ENCODE peak calls at places on chromosomes 16 and 17, in seven cellular contexts. F, W, I, H, G, E and L are unnamed samples.

GRCh38 chr17:82053556-82054263 is 2.0 kb downstream of the GPS1 start:
- DNase-seq in F (no peak), W (no peak), I (no peak), H (no peak), G (no peak), E (peak; percentile 26), L (no peak)

GRCh38 chr17:13609953-13610352 is 8.2 kb upstream of the HS3ST3A1 start:
- DNase-seq in F (no peak), W (no peak), I (no peak), H (no peak), G (no peak), E (no peak), L (no peak)

GRCh38 chr16:48062681-48063080 is 93.1 kb downstream of the ABCC12 start:
- DNase-seq in F (no peak), W (no peak), I (no peak), H (no peak), G (no peak), E (no peak), L (no peak)

GRCh38 chr17:3960764-3961163 is 3.5 kb downstream of the ATP2A3 start:
- DNase-seq in F (no peak), W (peak; percentile 59), I (no peak), H (no peak), G (no peak), E (peak; percentile 62), L (no peak)

GRCh38 chr17:15930426-15930825 is 14.5 kb upstream of the ADORA2B start:
- DNase-seq in F (no peak), W (no peak), I (no peak), H (no peak), G (no peak), E (no peak), L (no peak)

GRCh38 chr17:61574542-61575351 is 16.3 kb downstream of the NACA2 start:
- DNase-seq in F (no peak), W (peak; percentile 54), I (peak; percentile 53), H (no peak), G (no peak), E (peak; percentile 22), L (no peak)

GRCh38 chr16:54291981-54292487 is 5.4 kb upstream of the IRX3 start:
- DNase-seq in F (no peak), W (no peak), I (no peak), H (no peak), G (no peak), E (no peak), L (no peak)

GRCh38 chr17:64399071-64399766 is 8.6 kb upstream of the PECAM1 start:
- DNase-seq in F (no peak), W (no peak), I (no peak), H (no peak), G (no peak), E (no peak), L (no peak)

GRCh38 chr17:58200024-58200633 is 7.6 kb downstream of the EPX start:
- DNase-seq in F (no peak), W (peak; percentile 60), I (peak; percentile 93), H (peak; percentile 53), G (peak; percentile 35), E (peak; percentile 52), L (no peak)

GRCh38 chr17:27245230-27245696 is 48.7 kb upstream of the WSB1 start:
- DNase-seq in F (peak; percentile 67), W (peak; percentile 97), I (peak; percentile 93), H (peak; percentile 64), G (peak; percentile 36), E (peak; percentile 87), L (peak; percentile 93)

GRCh38 chr17:34452769-34453168 is 89.7 kb upstream of the CCL1 start:
- DNase-seq in F (no peak), W (no peak), I (no peak), H (no peak), G (no peak), E (no peak), L (no peak)

GRCh38 chr17:34456121-34456520 is 93.1 kb upstream of the CCL1 start:
- DNase-seq in F (no peak), W (no peak), I (no peak), H (no peak), G (no peak), E (no peak), L (no peak)

GRCh38 chr17:34447406-34447805 is 84.4 kb upstream of the CCL1 start:
- DNase-seq in F (no peak), W (no peak), I (no peak), H (no peak), G (no peak), E (no peak), L (no peak)

DNA sequence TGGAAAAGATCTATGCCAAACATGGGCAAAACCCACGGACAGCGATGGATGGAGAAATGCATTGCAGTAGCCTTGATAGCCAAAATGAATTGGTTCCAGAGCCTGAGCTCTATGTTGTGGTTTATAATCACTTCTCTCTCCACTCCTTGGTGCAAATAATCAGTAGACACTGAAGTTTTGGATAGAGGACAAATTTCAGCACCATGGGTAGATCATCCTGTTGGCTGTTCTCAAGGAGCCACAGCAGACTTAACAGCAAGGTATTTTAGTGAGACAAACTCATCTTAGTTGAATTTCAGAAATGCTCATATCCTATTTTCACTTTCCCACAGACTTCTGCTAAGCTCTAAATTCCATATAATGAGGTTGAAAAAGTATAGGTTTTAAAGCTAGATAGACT is 88.3 kb upstream of the CCL1 start:
- DNase-seq in F (no peak), W (peak; percentile 14), I (no peak), H (no peak), G (no peak), E (no peak), L (no peak)
- TF ChIP-seq CTCF in F (no peak), W (no peak), I (no peak), H (no peak), G (no peak), E (no peak), L (no peak)

GRCh38 chr16:30658731-30659506 is 688 bp downstream of the FBRS start:
- DNase-seq in F (peak; percentile 95), W (peak; percentile 99), I (no peak), H (no peak), G (peak; percentile 76), E (peak; percentile 86), L (peak; percentile 94)
- TF ChIP-seq CTCF in F (peak; percentile 17), W (peak; percentile 16), I (peak; percentile 22), H (no peak), G (no peak), E (no peak), L (no peak)

DNA sequence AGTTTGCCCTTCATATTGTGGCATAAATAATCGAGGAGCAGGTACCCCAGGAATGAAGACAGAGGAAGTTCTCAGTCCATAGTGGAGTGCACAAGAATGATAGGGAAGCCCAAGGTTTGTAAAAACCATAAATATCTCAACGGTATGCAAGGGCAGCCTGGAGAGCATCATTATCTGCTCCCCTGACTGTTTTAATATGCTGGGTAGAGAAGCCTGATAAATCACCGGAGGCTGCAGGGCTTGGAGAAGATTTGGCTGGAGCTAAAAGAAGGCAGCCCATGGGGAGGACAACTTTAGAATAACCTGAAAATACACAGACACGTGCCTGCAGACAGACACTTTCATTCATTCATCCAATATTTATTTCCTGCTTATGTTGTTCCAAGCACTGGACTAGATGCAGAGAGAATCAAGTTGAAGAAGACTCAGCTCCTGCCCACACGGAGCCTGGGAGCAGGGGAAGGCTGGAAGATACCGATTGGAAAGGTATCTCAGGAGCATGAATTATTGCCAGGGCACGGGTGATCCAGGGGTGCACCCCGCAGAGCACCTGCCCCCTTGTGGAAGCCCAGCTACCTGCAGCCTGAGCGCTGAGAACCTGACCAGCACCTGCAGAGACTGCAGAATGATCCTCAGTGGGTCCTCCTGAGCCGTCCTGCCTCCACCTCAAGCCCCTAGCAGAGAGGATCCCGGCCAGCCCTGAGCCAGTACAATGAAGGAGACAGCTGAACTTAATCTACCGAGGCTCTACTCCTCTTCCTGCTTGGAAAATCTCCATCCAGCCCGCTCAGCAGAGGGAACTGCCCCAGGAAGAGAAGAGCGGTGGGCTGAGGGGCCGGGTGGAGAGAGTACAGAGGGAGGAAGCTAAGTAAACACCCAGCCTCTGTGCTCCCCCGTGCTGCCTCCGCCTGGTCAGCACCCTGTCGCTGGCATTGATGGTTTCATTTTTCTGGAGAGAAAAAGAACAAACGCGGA is 204.9 kb upstream of the RPL38 start:
- DNase-seq in F (no peak), W (peak; percentile 11), I (peak; percentile 89), H (no peak), G (peak; percentile 30), E (peak; percentile 88), L (no peak)
- TF ChIP-seq CTCF in F (peak; percentile 50), W (peak; percentile 68), I (peak; percentile 93), H (peak; percentile 95), G (no peak), E (peak; percentile 90), L (peak; percentile 54)

GRCh38 chr17:18043491-18043890 is 4.3 kb downstream of the GID4 start:
- DNase-seq in F (no peak), W (peak; percentile 37), I (no peak), H (no peak), G (no peak), E (no peak), L (no peak)
- TF ChIP-seq CTCF in F (no peak), W (peak; percentile 25), I (no peak), H (peak; percentile 12), G (no peak), E (no peak), L (no peak)

GRCh38 chr16:75073551-75074414 is 42.8 kb downstream of the LDHD start:
- DNase-seq in F (no peak), W (peak; percentile 16), I (no peak), H (no peak), G (no peak), E (no peak), L (no peak)

GRCh38 chr16:75072239-75072947 is 44.2 kb downstream of the LDHD start:
- DNase-seq in F (no peak), W (no peak), I (no peak), H (no peak), G (no peak), E (no peak), L (no peak)

GRCh38 chr16:75075688-75076268 is 40.8 kb downstream of the LDHD start:
- DNase-seq in F (no peak), W (no peak), I (no peak), H (no peak), G (no peak), E (no peak), L (no peak)

GRCh38 chr16:75074415-75074793 is 42.2 kb downstream of the LDHD start:
- DNase-seq in F (no peak), W (no peak), I (no peak), H (no peak), G (no peak), E (no peak), L (no peak)

DNA sequence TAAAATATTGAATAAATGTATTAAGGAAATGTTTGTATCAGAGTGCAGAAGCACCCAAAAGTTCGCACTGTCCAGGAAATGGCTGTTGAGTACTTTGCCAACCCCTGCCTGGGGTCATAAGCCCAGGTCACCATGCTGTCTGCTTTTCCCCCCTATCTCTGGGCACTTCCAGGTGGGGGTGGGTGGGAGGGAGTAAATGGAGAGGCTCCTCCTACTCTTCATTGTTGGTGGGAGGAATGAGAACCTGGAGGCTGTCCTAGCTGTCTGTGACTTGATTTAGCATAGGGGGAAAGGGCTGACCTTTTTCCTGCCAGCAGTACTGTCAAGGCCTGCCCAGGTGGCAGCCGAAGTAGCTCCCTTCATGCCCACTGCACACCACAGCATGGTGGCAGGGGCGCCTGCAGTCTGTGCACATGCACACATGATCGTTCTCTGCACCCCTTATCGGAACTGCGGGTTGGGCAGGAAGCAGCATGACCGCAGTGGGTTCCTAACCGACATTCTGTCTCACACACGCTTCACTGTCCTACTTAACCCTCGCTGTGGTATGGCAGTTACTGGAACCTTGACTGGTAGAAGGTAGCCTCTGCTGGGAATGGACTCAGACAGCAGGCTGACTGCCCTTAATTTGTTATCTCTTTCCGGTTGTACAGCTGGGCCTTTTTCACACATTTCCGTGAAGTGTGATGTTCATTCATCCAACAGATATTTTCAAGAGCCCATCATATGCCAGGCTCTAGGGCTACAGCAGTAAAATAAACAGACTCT is 41.5 kb downstream of the LDHD start:
- DNase-seq in F (no peak), W (peak; percentile 82), I (no peak), H (no peak), G (peak; percentile 37), E (peak; percentile 58), L (no peak)
- TF ChIP-seq CTCF in F (no peak), W (no peak), I (no peak), H (no peak), G (no peak), E (no peak), L (no peak)

GRCh38 chr16:58563775-58564174 is 48.5 kb downstream of the SETD6 start:
- DNase-seq in F (no peak), W (no peak), I (no peak), H (no peak), G (no peak), E (no peak), L (no peak)
- TF ChIP-seq CTCF in F (no peak), W (no peak), I (peak; percentile 33), H (no peak), G (no peak), E (no peak), L (no peak)